ENCODE peak calls at places on chromosome 12, in five cellular contexts. I is CD8-positive, alpha-beta T cell; O is A549; Q is SJCRH30; R is H7. T is an unnamed sample.

GRCh38 chr12:121536058-121536928 is 44.5 kb downstream of the KDM2B start:
- DNase-seq in I (peak), O (peak), Q (peak), R (peak), T (peak)

GRCh38 chr12:26701604-26702215 is 131.3 kb downstream of the ITPR2 start:
- DNase-seq in I (no peak), O (peak), Q (no peak), R (no peak), T (no peak)

GRCh38 chr12:40446385-40446784 is 221.6 kb downstream of the LRRK2 start:
- DNase-seq in I (no peak), O (peak), Q (no peak), R (peak), T (no peak)

GRCh38 chr12:642633-643477 is 20.4 kb downstream of the NINJ2 start:
- DNase-seq in I (peak), O (peak), Q (peak), R (peak), T (peak)

GRCh38 chr12:103800252-103800771 is 40.7 kb downstream of the NT5DC3 start:
- DNase-seq in I (no peak), O (peak), Q (peak), R (no peak), T (no peak)

GRCh38 chr12:124809878-124810277 is 53.8 kb downstream of the SCARB1 start:
- DNase-seq in I (no peak), O (no peak), Q (no peak), R (no peak), T (no peak)

GRCh38 chr12:41699658-41700057 is 445.0 kb downstream of the GXYLT1 start:
- DNase-seq in I (no peak), O (no peak), Q (no peak), R (no peak), T (no peak)

GRCh38 chr12:98908866-98909265 is 263.8 kb downstream of the APAF1 start:
- DNase-seq in I (no peak), O (no peak), Q (no peak), R (no peak), T (no peak)

GRCh38 chr12:110104188-110104969 is 19.8 kb upstream of the IFT81 start:
- DNase-seq in I (no peak), O (no peak), Q (no peak), R (no peak), T (no peak)

GRCh38 chr12:12167847-12168246 is 97.1 kb downstream of the BCL2L14 start:
- DNase-seq in I (no peak), O (peak), Q (no peak), R (no peak), T (no peak)

GRCh38 chr12:92398565-92399309 is 253.1 kb upstream of the BTG1 start:
- DNase-seq in I (peak), O (no peak), Q (no peak), R (no peak), T (no peak)

GRCh38 chr12:74401035-74401434 is 136.6 kb upstream of the ATXN7L3B start:
- DNase-seq in I (no peak), O (peak), Q (no peak), R (no peak), T (no peak)

GRCh38 chr12:121505513-121505912 is 75.3 kb downstream of the KDM2B start:
- DNase-seq in I (no peak), O (no peak), Q (no peak), R (no peak), T (no peak)

GRCh38 chr12:112971248-112971647 is 7.1 kb upstream of the OAS2 start:
- DNase-seq in I (no peak), O (no peak), Q (peak), R (no peak), T (no peak)

GRCh38 chr12:62331306-62331705 is 71.1 kb downstream of the USP15 start:
- DNase-seq in I (no peak), O (no peak), Q (no peak), R (no peak), T (no peak)

GRCh38 chr12:80135624-80136023 is 36.3 kb downstream of the OTOGL start:
- DNase-seq in I (no peak), O (no peak), Q (no peak), R (no peak), T (no peak)

GRCh38 chr12:91628656-91629055 is 446.0 kb upstream of the DCN start:
- DNase-seq in I (no peak), O (no peak), Q (peak), R (no peak), T (no peak)

GRCh38 chr12:121849660-121850059 is 9.0 kb downstream of the HPD start:
- DNase-seq in I (no peak), O (no peak), Q (no peak), R (peak), T (no peak)

GRCh38 chr12:51005671-51006070 is 20.5 kb downstream of the SLC11A2 start:
- DNase-seq in I (no peak), O (no peak), Q (no peak), R (no peak), T (no peak)

GRCh38 chr12:12334710-12335040 is 15.4 kb downstream of the MANSC1 start:
- DNase-seq in I (no peak), O (no peak), Q (no peak), R (no peak), T (no peak)

GRCh38 chr12:52526511-52526951 is 6.3 kb upstream of the KRT5 start:
- DNase-seq in I (no peak), O (no peak), Q (no peak), R (no peak), T (no peak)

GRCh38 chr12:67826148-67826547 is 163.1 kb upstream of the IFNG-AS1 start:
- DNase-seq in I (no peak), O (no peak), Q (no peak), R (no peak), T (no peak)

GRCh38 chr12:29782285-29782820 is 1.4 kb downstream of the TMTC1 start:
- DNase-seq in I (no peak), O (no peak), Q (peak), R (peak), T (no peak)

GRCh38 chr12:62375603-62376002 is 91.0 kb upstream of the MON2 start:
- DNase-seq in I (no peak), O (no peak), Q (no peak), R (no peak), T (no peak)

GRCh38 chr12:120199595-120200306 is 1.2 kb downstream of the RPLP0 start:
- DNase-seq in I (no peak), O (no peak), Q (no peak), R (no peak), T (no peak)

GRCh38 chr12:107109726-107110518 is 16.6 kb upstream of the CRY1 start:
- DNase-seq in I (no peak), O (no peak), Q (no peak), R (no peak), T (no peak)

GRCh38 chr12:77494306-77494705 is 336.4 kb upstream of the NAV3 start:
- DNase-seq in I (no peak), O (no peak), Q (no peak), R (no peak), T (no peak)

GRCh38 chr12:87253157-87253556 is 776.0 kb downstream of the C12orf50 start:
- DNase-seq in I (no peak), O (peak), Q (no peak), R (no peak), T (no peak)

GRCh38 chr12:53806689-53807088 is 54.9 kb upstream of the CISTR start:
- DNase-seq in I (no peak), O (no peak), Q (no peak), R (no peak), T (no peak)

GRCh38 chr12:124321556-124322270 is 26.8 kb downstream of the RFLNA start:
- DNase-seq in I (no peak), O (peak), Q (peak), R (peak), T (no peak)

GRCh38 chr12:67025543-67026114 is 243.5 kb upstream of the CAND1 start:
- DNase-seq in I (peak), O (peak), Q (peak), R (peak), T (peak)

GRCh38 chr12:57146925-57147640 is at the start of gene LRP1-AS:
- DNase-seq in I (no peak), O (no peak), Q (no peak), R (no peak), T (no peak)

GRCh38 chr12:108915632-108916133 is 35.8 kb downstream of the DAO start:
- DNase-seq in I (no peak), O (no peak), Q (no peak), R (no peak), T (no peak)

GRCh38 chr12:54306925-54307731 is 6.3 kb upstream of the NFE2 start:
- DNase-seq in I (no peak), O (peak), Q (peak), R (no peak), T (no peak)

GRCh38 chr12:8032242-8033152 is at the start of gene FOXJ2:
- DNase-seq in I (peak), O (peak), Q (peak), R (peak), T (peak)
- H3K4me3 ChIP-seq in I (peak), O (peak), Q (peak), R (peak), T (peak)

DNA sequence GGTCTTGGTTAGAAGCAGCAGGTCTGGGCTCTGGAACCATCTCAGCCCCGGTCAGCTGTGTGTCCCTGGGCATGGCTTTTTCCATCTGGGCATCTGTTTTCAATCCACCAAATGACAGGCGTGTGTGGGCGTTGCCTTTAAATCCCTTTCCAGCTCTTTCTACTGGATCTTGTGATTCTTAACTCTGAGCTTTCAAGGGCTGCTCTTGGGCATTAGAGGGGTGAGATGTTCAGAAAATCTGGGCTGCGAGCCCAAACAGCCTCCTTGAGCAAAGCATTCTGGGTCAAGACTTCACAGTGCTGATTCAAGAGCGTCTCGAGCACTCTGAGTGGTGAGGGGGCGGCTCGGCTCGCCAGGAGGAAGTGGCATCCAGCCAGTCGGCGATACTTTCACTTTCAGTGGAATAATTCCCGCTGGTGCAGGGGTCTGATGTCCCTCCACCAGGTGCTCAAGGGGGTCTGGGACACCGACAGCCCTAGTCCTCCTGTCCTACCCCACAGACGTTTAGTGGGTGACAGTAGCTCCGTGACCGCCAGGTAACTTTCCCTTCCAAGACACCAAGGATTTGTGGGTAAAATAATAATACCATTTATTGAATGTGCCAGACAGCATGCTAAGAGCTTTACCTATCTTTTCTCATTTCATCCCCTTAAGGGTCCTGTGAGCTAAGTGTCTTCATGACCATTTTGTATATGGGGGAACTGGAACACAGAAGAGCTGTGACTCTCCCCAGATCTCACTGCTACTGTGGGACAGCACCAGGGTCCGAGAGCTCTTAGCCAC is 114.0 kb downstream of the PLXNC1 start:
- DNase-seq in I (peak), O (peak), Q (peak), R (no peak), T (no peak)
- H3K4me3 ChIP-seq in I (peak), O (peak), Q (peak), R (no peak), T (no peak)

GRCh38 chr12:131779027-131779426 is 49.2 kb upstream of the MMP17 start:
- DNase-seq in I (no peak), O (no peak), Q (no peak), R (no peak), T (no peak)
- H3K4me3 ChIP-seq in I (no peak), O (no peak), Q (no peak), R (no peak), T (no peak)

DNA sequence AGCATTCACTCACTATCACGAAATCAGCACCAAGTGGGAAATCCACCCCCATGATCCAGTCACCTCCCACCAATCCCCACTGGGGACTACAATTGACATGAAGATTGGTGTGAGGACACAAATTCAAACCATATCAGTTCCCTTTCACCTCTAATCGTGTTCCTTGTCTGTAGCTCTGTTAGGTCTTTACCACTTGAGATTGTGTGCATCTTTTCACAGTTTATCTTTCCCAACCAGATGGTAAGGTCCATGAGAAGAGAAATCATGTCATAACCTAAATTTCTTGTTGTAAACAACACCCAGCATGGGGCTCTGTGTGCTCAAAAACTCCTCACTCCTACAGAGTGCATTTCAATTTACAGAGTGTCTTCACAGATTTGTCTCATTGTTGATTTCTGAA is 27.1 kb upstream of the PCED1B start:
- DNase-seq in I (no peak), O (no peak), Q (no peak), R (no peak), T (no peak)
- H3K4me3 ChIP-seq in I (no peak), O (no peak), Q (no peak), R (no peak), T (no peak)